ENCODE peak calls at places on chromosome 18, in seven cellular contexts. M is IMR-90, K is endothelial cell of umbilical vein, B is kidney epithelial cell, U is body of pancreas, L is lower lobe of right lung, S is cardiac fibroblast. C is an unnamed sample.

GRCh38 chr18:77112161-77112801 is 20.3 kb downstream of the MBP start:
- DNase-seq in M (no peak), K (no peak), B (no peak), U (no peak), L (no peak), S (no peak), C (no peak)

GRCh38 chr18:11689031-11689971 is at the start of gene GNAL:
- DNase-seq in M (peak; percentile 85), K (peak; percentile 60), B (peak; percentile 16), U (peak; percentile 80), L (peak; percentile 83), S (peak; percentile 88), C (peak; percentile 60)

GRCh38 chr18:9296233-9297006 is 38.2 kb upstream of the TWSG1 start:
- DNase-seq in M (peak; percentile 18), K (no peak), B (no peak), U (no peak), L (no peak), S (no peak), C (no peak)

GRCh38 chr18:46917808-46918600 is 602 bp downstream of the KATNAL2 start:
- DNase-seq in M (peak; percentile 37), K (no peak), B (no peak), U (peak; percentile 11), L (no peak), S (peak; percentile 31), C (peak; percentile 20)

GRCh38 chr18:35827275-35827929 is 145.1 kb upstream of the RMP24 start:
- DNase-seq in M (no peak), K (no peak), B (no peak), U (no peak), L (no peak), S (peak; percentile 4), C (no peak)

GRCh38 chr18:33664528-33664927 is 86.5 kb downstream of the ASXL3 start:
- DNase-seq in M (no peak), K (no peak), B (no peak), U (no peak), L (no peak), S (no peak), C (no peak)

GRCh38 chr18:8212893-8213805 is 396.1 kb upstream of the RAB12 start:
- DNase-seq in M (peak; percentile 94), K (no peak), B (no peak), U (no peak), L (no peak), S (peak; percentile 94), C (no peak)

GRCh38 chr18:23231340-23232021 is 96.2 kb downstream of the CABLES1 start:
- DNase-seq in M (peak; percentile 92), K (peak; percentile 97), B (peak; percentile 69), U (peak; percentile 30), L (peak; percentile 51), S (peak; percentile 99), C (peak; percentile 62)

GRCh38 chr18:3604626-3605408 is 154.8 kb downstream of the TGIF1 start:
- DNase-seq in M (peak; percentile 98), K (peak; percentile 90), B (peak; percentile 91), U (no peak), L (no peak), S (peak; percentile 97), C (peak; percentile 80)

DNA sequence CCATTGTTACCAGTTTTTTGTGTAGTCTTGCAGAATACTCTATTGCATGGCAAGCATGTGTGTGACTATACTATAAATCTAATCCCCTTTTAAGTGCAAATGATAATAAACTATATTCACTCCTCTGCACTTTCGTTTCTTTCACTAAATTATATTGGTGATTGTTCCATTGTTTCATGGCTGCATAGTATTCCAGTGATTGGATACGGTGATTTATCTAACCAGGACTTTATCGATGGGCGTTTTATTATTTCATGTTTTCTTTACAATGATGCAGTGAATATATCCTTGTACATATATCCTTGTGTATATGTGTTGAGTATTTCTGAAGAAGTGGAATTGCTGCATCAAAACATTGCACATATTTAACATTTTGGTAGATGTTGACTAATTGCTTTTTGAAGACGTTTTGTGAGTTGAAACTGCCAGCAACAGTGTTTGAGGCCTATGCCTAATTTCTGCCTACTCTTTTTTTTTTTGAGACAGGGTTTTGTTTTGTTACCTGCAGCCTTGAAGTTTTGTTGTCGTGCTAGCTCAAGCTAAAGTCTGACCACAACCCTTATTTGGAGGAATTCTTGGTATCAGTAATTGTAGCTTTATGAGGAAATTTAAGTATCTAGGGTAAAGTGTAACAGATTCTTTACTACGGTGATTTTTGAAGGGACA is 2.7 kb downstream of the MIB1 start:
- DNase-seq in M (no peak), K (no peak), B (no peak), U (no peak), L (no peak), S (no peak), C (no peak)
- H3K4me3 ChIP-seq in M (no peak overlapping the region), K (no peak overlapping the region), B (no peak overlapping the region), U (no peak overlapping the region), L (no peak overlapping the region), S (no peak overlapping the region), C (no peak overlapping the region)

GRCh38 chr18:79484661-79485621 is 89.2 kb downstream of the NFATC1 start:
- DNase-seq in M (peak; percentile 98), K (peak; percentile 94), B (peak; percentile 93), U (no peak), L (peak; percentile 43), S (peak; percentile 96), C (no peak)

GRCh38 chr18:79486356-79487197 is 90.8 kb downstream of the NFATC1 start:
- DNase-seq in M (no peak), K (no peak), B (no peak), U (no peak), L (peak; percentile 41), S (no peak), C (no peak)

GRCh38 chr18:79487198-79488165 is 91.8 kb downstream of the NFATC1 start:
- DNase-seq in M (no peak), K (no peak), B (no peak), U (no peak), L (peak; percentile 45), S (no peak), C (no peak)

GRCh38 chr18:79483971-79484491 is 88.3 kb downstream of the NFATC1 start:
- DNase-seq in M (no peak), K (no peak), B (no peak), U (no peak), L (no peak), S (no peak), C (no peak)

GRCh38 chr18:79485788-79486355 is 90.1 kb downstream of the NFATC1 start:
- DNase-seq in M (peak; percentile 92), K (peak; percentile 81), B (peak; percentile 53), U (no peak), L (no peak), S (peak; percentile 90), C (no peak)
- H3K4me3 ChIP-seq in M (no peak overlapping the region), K (no peak overlapping the region), B (no peak overlapping the region), U (no peak overlapping the region), L (no peak overlapping the region), S (peak overlapping the region; percentile 18), C (no peak overlapping the region)

DNA sequence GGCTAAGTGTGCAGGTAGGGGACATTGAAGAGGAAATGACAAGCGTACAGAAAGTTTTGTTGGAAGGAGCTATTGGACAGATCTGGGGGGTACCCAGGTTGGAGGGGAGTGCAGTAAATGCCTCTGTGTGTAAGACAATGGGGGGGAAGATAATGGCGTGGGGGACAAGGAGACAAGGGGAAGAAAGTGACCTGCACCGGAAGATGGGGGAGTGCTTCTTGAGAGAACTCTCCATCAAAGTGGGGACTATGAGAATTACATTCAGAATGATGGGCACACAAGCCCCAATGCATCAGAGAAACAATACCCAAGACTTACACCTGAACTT is 189.9 kb downstream of the ALPK2 start:
- DNase-seq in M (no peak), K (no peak), B (no peak), U (no peak), L (no peak), S (no peak), C (no peak)
- H3K4me3 ChIP-seq in M (peak overlapping the region; percentile 43), K (no peak overlapping the region), B (no peak overlapping the region), U (no peak overlapping the region), L (peak overlapping the region; percentile 44), S (no peak overlapping the region), C (no peak overlapping the region)

GRCh38 chr18:63199743-63200241 is 119.8 kb downstream of the BCL2 start:
- DNase-seq in M (no peak), K (no peak), B (no peak), U (no peak), L (no peak), S (no peak), C (peak; percentile 65)
- H3K4me3 ChIP-seq in M (no peak overlapping the region), K (no peak overlapping the region), B (no peak overlapping the region), U (no peak overlapping the region), L (peak overlapping the region; percentile 19), S (no peak overlapping the region), C (no peak overlapping the region)

DNA sequence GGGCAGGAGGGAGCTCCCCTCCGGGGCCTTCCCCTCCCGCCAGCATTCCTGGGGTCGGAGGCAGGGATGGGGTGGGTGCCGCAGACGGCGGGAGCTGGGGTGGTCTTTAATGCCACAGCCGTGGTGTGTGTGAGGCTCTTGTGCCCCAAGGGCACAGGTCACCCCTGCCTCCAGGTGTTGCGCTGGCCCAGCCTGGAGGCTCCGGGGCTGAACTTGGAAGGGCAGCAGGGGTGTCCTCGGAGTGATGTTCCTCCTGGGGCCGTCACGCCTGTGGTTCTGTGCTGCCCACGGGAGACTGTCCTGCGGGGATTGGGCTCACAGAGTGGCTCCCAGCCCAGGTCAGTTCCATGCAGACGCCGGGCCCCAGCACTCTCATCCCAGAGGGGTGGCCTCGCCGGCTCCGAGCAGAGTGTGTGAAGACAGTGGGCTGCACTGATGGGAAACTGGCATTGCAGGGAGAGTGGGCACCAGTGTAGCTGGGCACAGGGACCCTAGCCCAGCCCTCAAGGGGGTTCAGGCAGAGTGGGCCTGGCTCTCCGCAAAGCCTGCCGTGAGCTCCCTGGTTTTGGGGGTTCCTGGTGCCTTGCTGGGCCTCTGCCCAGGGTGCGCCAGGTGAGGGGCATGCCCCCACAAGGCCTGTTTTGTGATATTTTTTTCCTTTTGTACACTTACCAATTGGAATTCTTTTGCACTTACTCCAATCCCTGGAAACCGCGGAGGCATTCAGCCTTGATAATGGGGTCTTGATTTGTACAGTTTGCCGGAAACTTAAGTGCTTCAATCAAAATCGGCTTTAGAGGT is 56.7 kb downstream of the NFATC1 start:
- DNase-seq in M (no peak), K (no peak), B (no peak), U (no peak), L (no peak), S (no peak), C (no peak)
- H3K4me3 ChIP-seq in M (no peak overlapping the region), K (no peak overlapping the region), B (no peak overlapping the region), U (no peak overlapping the region), L (no peak overlapping the region), S (no peak overlapping the region), C (no peak overlapping the region)